ENCODE peak calls at places on chromosomes 6 and 20, in five cellular contexts. M is BJ, Y is breast epithelium, C is GM06990, T is astrocyte of the spinal cord. J is an unnamed sample.

GRCh38 chr20:61587036-61587435 is 335.0 kb downstream of the CDH4 start:
- DNase-seq in M (no peak), T (no peak), C (no peak), Y (no peak), J (no peak)

GRCh38 chr6:72619883-72620696 is 1.8 kb upstream of the KCNQ5 start:
- DNase-seq in Y (no peak), M (no peak), T (peak; percentile 44), C (peak; percentile 81), J (peak; percentile 41)

GRCh38 chr20:53757472-53757913 is 163.9 kb upstream of the ZNF217 start:
- DNase-seq in T (no peak), C (no peak), M (no peak), Y (no peak), J (no peak)

GRCh38 chr20:40668449-40669228 is 20.4 kb downstream of the MAFB start:
- DNase-seq in M (no peak), Y (no peak), C (no peak), T (peak; percentile 31), J (no peak)

GRCh38 chr20:61045876-61046585 is 206.0 kb upstream of the CDH4 start:
- DNase-seq in T (no peak), Y (no peak), C (peak; percentile 37), M (no peak), J (no peak)

GRCh38 chr6:84836366-84836765 is 72.0 kb upstream of the TBX18 start:
- DNase-seq in M (no peak), C (no peak), Y (no peak), T (no peak), J (no peak)

GRCh38 chr6:36197739-36198221 is 1.2 kb downstream of the BRPF3 start:
- DNase-seq in Y (peak; percentile 22), C (no peak), T (no peak), M (no peak), J (no peak)

GRCh38 chr20:62203378-62204030 is 16.6 kb downstream of the HRH3 start:
- DNase-seq in T (no peak), Y (no peak), M (no peak), C (no peak), J (no peak)

GRCh38 chr20:40749985-40750506 is 61.0 kb upstream of the MAFB start:
- DNase-seq in C (no peak), M (no peak), T (no peak), Y (no peak), J (no peak)

GRCh38 chr6:16184129-16184528 is 54.3 kb upstream of the GMPR start:
- DNase-seq in Y (no peak), M (no peak), C (no peak), T (no peak), J (peak; percentile 41)

GRCh38 chr20:41664584-41664983 is 46.4 kb upstream of the CHD6 start:
- DNase-seq in M (no peak), Y (no peak), T (no peak), C (peak; percentile 13), J (no peak)

GRCh38 chr20:63740501-63741353 is 1.2 kb downstream of the SLC2A4RG start:
- DNase-seq in C (peak; percentile 63), M (peak; percentile 52), Y (peak; percentile 90), T (peak; percentile 91), J (peak; percentile 93)
- TF ChIP-seq CTCF in C (peak; percentile 8), M (peak; percentile 38), Y (no peak), T (peak; percentile 26), J (no peak)

GRCh38 chr6:21522773-21523490 is 70.6 kb upstream of the SOX4 start:
- DNase-seq in Y (no peak), M (no peak), T (no peak), C (no peak), J (no peak)
- TF ChIP-seq CTCF in Y (no peak), M (no peak), T (peak; percentile 26), C (no peak), J (no peak)

GRCh38 chr6:78911218-78911617 is 43.9 kb downstream of the IRAK1BP1 start:
- DNase-seq in M (no peak), T (no peak), C (no peak), Y (no peak), J (no peak)

GRCh38 chr6:78908621-78909020 is 41.3 kb downstream of the IRAK1BP1 start:
- DNase-seq in Y (no peak), M (no peak), T (no peak), C (no peak), J (no peak)

GRCh38 chr6:78910611-78911134 is 43.3 kb downstream of the IRAK1BP1 start:
- DNase-seq in M (no peak), Y (no peak), T (no peak), C (peak; percentile 37), J (peak; percentile 16)

GRCh38 chr6:78909391-78909790 is 42.0 kb downstream of the IRAK1BP1 start:
- DNase-seq in C (no peak), Y (no peak), M (peak; percentile 76), T (no peak), J (no peak)
- TF ChIP-seq CTCF in C (no peak), Y (no peak), M (no peak), T (no peak), J (no peak)

GRCh38 chr6:11192167-11192566 is 40.3 kb downstream of the NEDD9 start:
- DNase-seq in T (no peak), Y (no peak), M (no peak), C (no peak), J (no peak)

GRCh38 chr6:11197175-11197535 is 35.3 kb downstream of the NEDD9 start:
- DNase-seq in C (no peak), T (peak; percentile 92), Y (no peak), M (peak; percentile 62), J (no peak)

GRCh38 chr6:11196511-11197174 is 35.8 kb downstream of the NEDD9 start:
- DNase-seq in Y (no peak), C (no peak), M (peak; percentile 84), T (peak; percentile 93), J (no peak)

GRCh38 chr6:11193434-11193833 is 39.0 kb downstream of the NEDD9 start:
- DNase-seq in C (no peak), M (no peak), Y (no peak), T (no peak), J (no peak)

GRCh38 chr6:11194399-11195274 is 37.8 kb downstream of the NEDD9 start:
- DNase-seq in C (no peak), Y (no peak), T (peak; percentile 89), M (no peak), J (no peak)
- TF ChIP-seq CTCF in C (no peak), Y (no peak), T (no peak), M (peak; percentile 3), J (no peak)

GRCh38 chr6:131597448-131597847 is 24.4 kb downstream of the ARG1 start:
- DNase-seq in Y (no peak), M (no peak), C (no peak), T (no peak), J (no peak)
- TF ChIP-seq CTCF in Y (no peak), M (peak; percentile 21), C (peak; percentile 34), T (peak; percentile 46), J (peak; percentile 17)

DNA sequence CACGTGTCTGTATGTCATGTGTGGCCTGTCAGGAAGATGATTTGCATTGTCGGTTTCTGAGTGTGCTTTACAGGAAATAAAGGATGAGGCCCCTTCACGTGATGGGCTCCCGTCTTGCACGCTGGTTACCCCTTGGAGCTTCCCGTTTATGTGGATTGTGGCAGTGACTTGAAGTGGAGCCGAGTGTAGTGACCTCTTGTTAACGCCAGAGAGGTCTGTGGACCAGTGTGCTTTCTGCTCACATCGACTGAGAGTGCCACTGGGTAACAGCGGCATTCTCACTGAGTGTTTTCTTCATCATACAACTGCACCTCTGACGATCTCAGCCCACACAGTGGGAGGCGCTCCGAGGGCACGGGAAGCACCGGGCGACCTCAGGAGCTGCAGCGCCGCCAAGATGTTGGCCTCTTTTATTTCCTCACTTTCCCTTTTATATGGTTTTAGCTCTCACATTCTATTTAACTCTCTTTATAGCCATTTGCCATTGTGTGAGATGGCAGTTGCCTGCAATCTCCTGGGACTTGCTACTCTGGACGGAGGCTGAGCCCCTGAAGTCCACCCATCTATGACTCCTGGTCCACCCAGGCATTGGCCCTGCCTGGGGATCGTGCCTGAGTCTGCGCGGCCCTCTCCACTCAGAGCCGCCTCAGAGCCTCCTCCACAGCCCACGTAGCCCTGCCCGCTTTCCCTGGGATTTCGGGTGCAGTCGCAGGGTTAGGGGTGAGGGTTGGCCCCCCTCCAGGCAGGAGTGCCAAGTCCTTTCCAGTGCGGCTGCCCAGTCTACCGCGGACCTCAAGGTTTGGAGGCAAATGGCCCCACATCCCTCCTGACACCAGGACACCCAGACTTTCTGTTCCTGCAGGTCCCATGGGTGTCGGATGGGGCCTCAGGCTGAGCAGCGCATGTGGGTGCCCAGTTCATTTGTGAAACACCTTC is 238.9 kb downstream of the ERMARD start:
- DNase-seq in C (no peak), T (no peak), M (no peak), Y (no peak), J (peak; percentile 50)
- TF ChIP-seq CTCF in C (no peak), T (no peak), M (no peak), Y (no peak), J (no peak)

GRCh38 chr6:154167163-154167562 is 128.1 kb downstream of the OPRM1 start:
- DNase-seq in Y (no peak), T (no peak), C (no peak), M (no peak), J (no peak)

GRCh38 chr6:154164397-154164796 is 125.4 kb downstream of the OPRM1 start:
- DNase-seq in C (no peak), T (peak; percentile 87), Y (peak; percentile 66), M (no peak), J (no peak)

GRCh38 chr6:154169193-154169847 is 130.3 kb downstream of the OPRM1 start:
- DNase-seq in C (no peak), Y (no peak), T (peak; percentile 24), M (no peak), J (no peak)

GRCh38 chr6:154165488-154165887 is 126.4 kb downstream of the OPRM1 start:
- DNase-seq in Y (no peak), C (no peak), T (no peak), M (no peak), J (no peak)

GRCh38 chr6:154166140-154166539 is 127.1 kb downstream of the OPRM1 start:
- DNase-seq in M (no peak), C (no peak), T (no peak), Y (no peak), J (no peak)
- TF ChIP-seq CTCF in M (no peak), C (no peak), T (no peak), Y (no peak), J (no peak)

GRCh38 chr6:3885262-3886036 is 36.3 kb downstream of the FAM50B start:
- DNase-seq in C (no peak), T (no peak), M (no peak), Y (no peak), J (no peak)

GRCh38 chr6:3882865-3883264 is 33.7 kb downstream of the FAM50B start:
- DNase-seq in T (peak; percentile 29), M (peak; percentile 74), C (no peak), Y (no peak), J (no peak)

GRCh38 chr6:3884007-3884745 is 35.0 kb downstream of the FAM50B start:
- DNase-seq in C (no peak), Y (no peak), M (peak; percentile 31), T (peak; percentile 76), J (no peak)

GRCh38 chr6:3888153-3888957 is 39.2 kb downstream of the FAM50B start:
- DNase-seq in M (no peak), C (no peak), Y (no peak), T (no peak), J (peak; percentile 34)

DNA sequence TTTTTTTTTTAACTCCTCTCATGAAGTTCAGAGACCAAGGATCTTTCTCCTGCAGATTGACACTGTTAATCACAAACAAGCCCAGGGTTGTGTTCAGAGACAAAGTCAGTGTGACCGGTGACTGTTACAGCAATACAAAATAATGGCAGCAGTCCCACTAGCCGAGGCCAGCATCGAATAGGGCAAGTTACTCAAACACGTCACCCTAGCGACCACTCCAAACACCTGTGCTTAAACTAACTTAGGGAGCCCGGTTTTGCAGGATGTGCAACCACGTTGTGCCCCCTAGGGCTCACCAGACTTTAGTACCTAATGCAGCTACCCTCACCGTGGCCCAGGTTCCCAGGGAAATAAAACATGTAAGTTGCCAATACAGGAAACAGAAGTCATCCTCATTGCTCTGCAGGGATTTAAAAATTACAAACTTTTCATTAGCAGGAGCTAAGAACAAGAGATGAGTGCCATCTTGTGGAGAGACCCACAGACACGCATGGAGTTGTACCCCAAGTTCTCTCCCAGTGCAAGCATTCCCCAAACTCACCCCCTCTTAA is 38.1 kb downstream of the FAM50B start:
- DNase-seq in Y (no peak), M (no peak), C (no peak), T (peak; percentile 51), J (no peak)
- TF ChIP-seq CTCF in Y (peak; percentile 53), M (peak; percentile 63), C (peak; percentile 34), T (peak; percentile 62), J (peak; percentile 29)

J was measured in transverse colon.